ENCODE peak calls at places on chromosomes 5 and 9, in six cellular contexts. C is Right ventricle myocardium inferior; L is central memory CD8-positive, alpha-beta T cell; R is HCT116; M is IMR-90; U is kidney epithelial cell. T is an unnamed sample.
A peak's percentile ranks its signal among the peaks of the same experiment; 100 is the strongest.

GRCh38 chr5:117829646-117830045 is 1158.7 kb downstream of the DTWD2 start:
- DNase-seq in C (no peak), L (no peak), R (no peak), M (no peak), U (no peak), T (no peak)

GRCh38 chr5:6728011-6728794 is 15.0 kb downstream of the TENT4A start:
- DNase-seq in C (no peak), L (no peak), R (no peak), M (no peak), U (no peak), T (no peak)

GRCh38 chr5:31995011-31995410 is 179.1 kb downstream of the GOLPH3 start:
- DNase-seq in C (no peak), L (no peak), R (no peak), M (no peak), U (no peak), T (no peak)

GRCh38 chr5:73443725-73444498 is 4.7 kb downstream of the FOXD1 start:
- DNase-seq in C (no peak), L (no peak), R (no peak), M (no peak), U (no peak), T (no peak)

GRCh38 chr5:77449277-77449676 is 42.8 kb downstream of the WDR41 start:
- DNase-seq in C (no peak), L (no peak), R (no peak), M (no peak), U (no peak), T (no peak)

GRCh38 chr9:16726718-16727451 is 143.6 kb downstream of the BNC2 start:
- DNase-seq in C (peak; percentile 88), L (no peak), R (no peak), M (peak; percentile 83), U (no peak), T (peak; percentile 92)

GRCh38 chr9:132268725-132269352 is 85.9 kb downstream of the SETX start:
- DNase-seq in C (no peak), L (peak; percentile 54), R (peak; percentile 43), M (peak; percentile 67), U (no peak), T (no peak)

GRCh38 chr9:133371261-133371711 is 4.6 kb downstream of the SURF4 start:
- DNase-seq in C (no peak), L (peak; percentile 58), R (no peak), M (no peak), U (no peak), T (peak; percentile 95)

GRCh38 chr9:71984388-71985069 is 73.1 kb downstream of the C9orf85 start:
- DNase-seq in C (peak; percentile 77), L (no peak), R (no peak), M (peak; percentile 77), U (no peak), T (peak; percentile 63)

GRCh38 chr9:121744002-121744686 is 92.7 kb downstream of the DAB2IP start:
- DNase-seq in C (no peak), L (peak; percentile 28), R (no peak), M (peak; percentile 43), U (no peak), T (peak; percentile 95)

GRCh38 chr9:81410201-81410600 is 279.1 kb downstream of the TLE1 start:
- DNase-seq in C (no peak), L (no peak), R (peak; percentile 12), M (peak; percentile 91), U (peak; percentile 89), T (peak; percentile 37)

GRCh38 chr9:137951597-137952490 is 74.3 kb downstream of the CACNA1B start:
- DNase-seq in C (no peak), L (no peak), R (no peak), M (no peak), U (no peak), T (peak; percentile 35)

GRCh38 chr9:135898634-135899407 is 8.5 kb downstream of the CAMSAP1 start:
- DNase-seq in C (no peak), L (no peak), R (no peak), M (peak; percentile 85), U (no peak), T (peak; percentile 65)

GRCh38 chr5:153629027-153629426 is 138.6 kb downstream of the GRIA1 start:
- DNase-seq in C (no peak), L (no peak), R (peak; percentile 26), M (peak; percentile 97), U (peak; percentile 86), T (peak; percentile 74)

GRCh38 chr5:37272564-37272963 is 23.4 kb upstream of the CPLANE1 start:
- DNase-seq in C (no peak), L (no peak), R (no peak), M (peak; percentile 2), U (peak; percentile 55), T (no peak)

GRCh38 chr5:3310551-3311340 is 284.9 kb upstream of the IRX1 start:
- DNase-seq in C (no peak), L (no peak), R (no peak), M (no peak), U (no peak), T (no peak)

GRCh38 chr9:97572892-97573365 is 60.2 kb downstream of the TSTD2 start:
- DNase-seq in C (no peak), L (no peak), R (no peak), M (no peak), U (no peak), T (no peak)

GRCh38 chr5:36606437-36607113 is at the start of gene SLC1A3:
- DNase-seq in C (no peak), L (no peak), R (peak; percentile 74), M (peak; percentile 68), U (peak; percentile 41), T (peak; percentile 84)

GRCh38 chr9:122331523-122331927 is 39.3 kb upstream of the PTGS1 start:
- DNase-seq in C (no peak), L (no peak), R (no peak), M (no peak), U (no peak), T (no peak)

GRCh38 chr9:92055624-92056023 is 59.6 kb downstream of the SPTLC1 start:
- DNase-seq in C (no peak), L (no peak), R (no peak), M (no peak), U (no peak), T (no peak)

GRCh38 chr5:153490124-153491085 is at the start of gene GRIA1:
- DNase-seq in C (no peak), L (no peak), R (no peak), M (peak; percentile 9), U (no peak), T (no peak)

GRCh38 chr5:15550502-15551115 is 50.6 kb downstream of the FBXL7 start:
- DNase-seq in C (no peak), L (no peak), R (no peak), M (peak; percentile 54), U (no peak), T (peak; percentile 5)

GRCh38 chr5:34552129-34552528 is 104.0 kb upstream of the RAI14 start:
- DNase-seq in C (no peak), L (no peak), R (no peak), M (peak; percentile 45), U (no peak), T (no peak)

GRCh38 chr9:86708918-86709835 is 238.1 kb downstream of the GAS1 start:
- DNase-seq in C (no peak), L (no peak), R (no peak), M (no peak), U (no peak), T (no peak)

GRCh38 chr5:74122979-74123575 is 497.1 kb downstream of the ARHGEF28 start:
- DNase-seq in C (no peak), L (no peak), R (no peak), M (no peak), U (no peak), T (no peak)

GRCh38 chr5:72328172-72328571 is 8.0 kb downstream of the PTCD2 start:
- DNase-seq in C (peak; percentile 77), L (no peak), R (no peak), M (peak; percentile 21), U (no peak), T (peak; percentile 66)

GRCh38 chr5:27854243-27854852 is 816.0 kb upstream of the CDH9 start:
- DNase-seq in C (no peak), L (no peak), R (no peak), M (no peak), U (no peak), T (no peak)

GRCh38 chr5:146867996-146868708 is 10.4 kb downstream of the PPP2R2B start:
- DNase-seq in C (no peak), L (no peak), R (no peak), M (no peak), U (no peak), T (no peak)

GRCh38 chr5:58505971-58506640 is 14.9 kb downstream of the GAPT start:
- DNase-seq in C (no peak), L (no peak), R (no peak), M (no peak), U (no peak), T (no peak)

GRCh38 chr9:133351908-133352634 is 4.1 kb downstream of the RPL7A start:
- DNase-seq in C (no peak), L (no peak), R (no peak), M (peak; percentile 60), U (no peak), T (peak; percentile 92)

GRCh38 chr9:107653263-107653821 is 163.8 kb upstream of the KLF4 start:
- DNase-seq in C (no peak), L (no peak), R (no peak), M (no peak), U (no peak), T (no peak)